ENCODE peak calls at places on chromosomes 11 and 22, in five cellular contexts. J is KG1, Y is cardiac muscle cell, D is K562, L is T-helper 2 cell. T is an unnamed sample.

GRCh38 chr11:31903225-31904074 is 92.3 kb upstream of the PAX6 start:
- DNase-seq in J (no peak), Y (no peak), D (no peak), L (no peak), T (no peak)

GRCh38 chr22:21951931-21952465 is 650 bp downstream of the PPM1F start:
- DNase-seq in J (no peak), Y (peak; percentile 59), D (no peak), L (peak; percentile 10), T (no peak)

GRCh38 chr11:44556735-44557409 is 8.6 kb upstream of the CD82 start:
- DNase-seq in J (no peak), Y (peak; percentile 68), D (no peak), L (peak; percentile 54), T (peak; percentile 13)

GRCh38 chr11:120400564-120401364 is 64.6 kb downstream of the ARHGEF12 start:
- DNase-seq in J (no peak), Y (peak; percentile 96), D (no peak), L (no peak), T (peak; percentile 84)

GRCh38 chr11:8206251-8207079 is 37.6 kb upstream of the RIC3 start:
- DNase-seq in J (peak; percentile 58), Y (peak; percentile 56), D (peak; percentile 90), L (no peak), T (no peak)

GRCh38 chr11:34682822-34683221 is 61.9 kb downstream of the EHF start:
- DNase-seq in J (no peak), Y (peak; percentile 12), D (no peak), L (no peak), T (no peak)

GRCh38 chr22:41917906-41918791 is 3.3 kb upstream of the SHISA8 start:
- DNase-seq in J (no peak), Y (peak; percentile 65), D (no peak), L (no peak), T (no peak)

GRCh38 chr11:134360050-134360835 is 28.5 kb downstream of the GLB1L2 start:
- DNase-seq in J (peak; percentile 66), Y (peak; percentile 78), D (peak; percentile 87), L (peak; percentile 51), T (no peak)

GRCh38 chr11:35971841-35972422 is 28.1 kb downstream of the LDLRAD3 start:
- DNase-seq in J (no peak), Y (no peak), D (no peak), L (no peak), T (no peak)

T was measured in amniotic stem cell.